ENCODE peak calls at places on chromosomes 1 and 21, in five cellular contexts. H, A, L, N and Q are unnamed samples.

GRCh38 chr21:17900281-17900989 is 81.3 kb upstream of the C21orf91 start:
- DNase-seq in A (peak), N (no peak), H (no peak), L (no peak), Q (no peak)

GRCh38 chr1:206723500-206724472 is 39.1 kb downstream of the MAPKAPK2 start:
- DNase-seq in L (peak), N (peak), A (peak), H (peak), Q (peak)

GRCh38 chr1:55848906-55849305 is 633.7 kb upstream of the USP24 start:
- DNase-seq in N (peak), H (no peak), L (peak), A (no peak), Q (no peak)

GRCh38 chr1:110188116-110188618 is 21.9 kb upstream of the KCNC4 start:
- DNase-seq in L (peak), A (no peak), H (peak), N (peak), Q (no peak)

GRCh38 chr1:110084226-110085078 is 14.0 kb upstream of the ALX3 start:
- DNase-seq in L (peak), H (peak), A (peak), N (peak), Q (no peak)

GRCh38 chr1:190377294-190377693 is 100.4 kb downstream of the BRINP3 start:
- DNase-seq in N (no peak), A (no peak), H (no peak), L (no peak), Q (no peak)

GRCh38 chr1:59761440-59761839 is 53.3 kb upstream of the HOOK1 start:
- DNase-seq in A (no peak), L (no peak), H (no peak), N (peak), Q (no peak)

GRCh38 chr1:160256396-160257046 is 5.8 kb downstream of the DCAF8 start:
- DNase-seq in L (peak), H (no peak), A (no peak), N (peak), Q (no peak)

GRCh38 chr1:63124666-63125191 is 197.6 kb upstream of the FOXD3 start:
- DNase-seq in N (peak), A (no peak), H (peak), L (peak), Q (peak)

GRCh38 chr1:45957684-45958083 is 154.3 kb downstream of the MAST2 start:
- DNase-seq in A (no peak), L (peak), H (no peak), N (no peak), Q (no peak)

GRCh38 chr1:170010443-170010842 is 64.1 kb downstream of the KIFAP3 start:
- DNase-seq in H (peak), A (no peak), L (peak), N (peak), Q (no peak)

GRCh38 chr1:236354330-236355147 is 39.5 kb upstream of the EDARADD start:
- DNase-seq in N (no peak), H (peak), A (no peak), L (peak), Q (peak)

GRCh38 chr1:9066945-9067807 is 2.3 kb downstream of the SLC2A5 start:
- DNase-seq in A (peak), H (peak), L (peak), N (peak), Q (peak)
- H3K4me3 ChIP-seq in A (no peak), H (no peak), L (no peak), N (no peak), Q (no peak)

GRCh38 chr1:212650228-212650627 is 41.7 kb downstream of the ATF3 start:
- DNase-seq in H (no peak), N (no peak), A (no peak), L (no peak), Q (no peak)

GRCh38 chr1:212651521-212651920 is 43.0 kb downstream of the ATF3 start:
- DNase-seq in H (no peak), A (no peak), N (peak), L (peak), Q (no peak)

GRCh38 chr1:212652609-212653008 is 44.0 kb downstream of the ATF3 start:
- DNase-seq in N (no peak), H (no peak), L (no peak), A (no peak), Q (no peak)

GRCh38 chr1:212649020-212649419 is 40.5 kb downstream of the ATF3 start:
- DNase-seq in N (peak), A (no peak), L (peak), H (no peak), Q (no peak)

GRCh38 chr1:212651977-212652376 is 43.4 kb downstream of the ATF3 start:
- DNase-seq in L (no peak), A (no peak), N (no peak), H (no peak), Q (no peak)
- H3K4me3 ChIP-seq in L (no peak), A (no peak), N (no peak), H (no peak), Q (no peak)

GRCh38 chr1:20483833-20484525 is 2.0 kb downstream of the CAMK2N1 start:
- DNase-seq in N (peak), L (peak), H (no peak), A (no peak), Q (no peak)
- H3K4me3 ChIP-seq in N (peak), L (peak), H (peak), A (peak), Q (peak)

GRCh38 chr1:210234254-210234747 is 1.7 kb downstream of the SERTAD4 start:
- DNase-seq in A (no peak), N (no peak), L (no peak), H (no peak), Q (no peak)
- H3K4me3 ChIP-seq in A (peak), N (no peak), L (no peak), H (peak), Q (peak)

DNA sequence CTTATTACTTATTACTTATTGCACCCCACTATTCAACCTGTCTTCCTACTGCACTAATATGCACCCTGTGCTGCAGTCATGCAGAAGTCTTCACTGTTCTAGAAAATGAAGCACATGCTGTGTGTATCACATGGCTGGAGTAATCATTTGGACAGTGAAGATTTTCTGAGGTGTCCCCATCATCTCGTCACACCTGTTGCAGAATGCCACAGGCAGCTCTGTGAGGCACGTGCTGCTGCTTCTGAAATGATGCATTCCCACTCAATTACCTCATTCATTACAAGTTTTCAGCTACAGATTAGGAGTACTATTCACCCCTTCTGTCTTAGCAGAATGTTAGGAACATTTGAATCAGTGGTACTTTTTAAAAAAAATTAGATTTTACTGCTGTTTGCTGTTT is 325.7 kb upstream of the ST6GALNAC5 start:
- DNase-seq in N (no peak), H (no peak), A (no peak), L (no peak), Q (no peak)
- H3K4me3 ChIP-seq in N (no peak), H (no peak), A (no peak), L (no peak), Q (no peak)

GRCh38 chr1:34529935-34530859 is 224.7 kb upstream of the GJB5 start:
- DNase-seq in H (no peak), N (no peak), A (no peak), L (no peak), Q (no peak)

GRCh38 chr1:34532113-34532512 is 222.7 kb upstream of the GJB5 start:
- DNase-seq in A (no peak), H (no peak), N (no peak), L (no peak), Q (no peak)
- H3K4me3 ChIP-seq in A (no peak), H (no peak), N (no peak), L (no peak), Q (no peak)

DNA sequence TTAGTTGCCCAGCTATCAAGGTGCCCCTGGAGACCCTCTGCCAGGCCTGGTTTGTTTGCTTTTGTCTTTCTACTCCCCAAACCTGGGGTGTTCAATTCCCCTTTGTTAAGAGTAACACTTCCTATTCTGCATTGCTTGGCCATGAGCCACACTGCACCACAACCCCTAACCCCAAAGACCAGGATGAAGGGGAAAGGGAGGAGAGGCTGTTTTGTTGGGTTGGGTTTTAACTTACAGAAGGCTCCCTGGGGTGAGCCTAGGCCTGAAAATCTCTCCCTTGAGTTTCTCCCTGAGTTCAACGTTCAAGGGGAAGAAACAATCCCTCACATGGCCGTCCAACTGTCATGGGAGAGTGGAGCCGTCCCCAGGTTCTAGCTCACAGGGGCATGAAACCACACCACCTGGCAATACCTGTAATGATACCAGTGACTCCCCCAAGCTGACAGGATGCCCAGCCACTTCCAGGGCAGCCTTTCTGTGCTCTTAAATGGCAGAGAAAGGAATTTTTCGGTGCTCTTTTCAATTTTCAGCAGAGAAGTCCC is 15.0 kb downstream of the SLC45A3 start:
- DNase-seq in A (no peak), N (no peak), H (no peak), L (no peak), Q (no peak)
- H3K4me3 ChIP-seq in A (no peak), N (no peak), H (no peak), L (no peak), Q (no peak)

GRCh38 chr1:234497589-234497988 is 18.6 kb upstream of the TARBP1 start:
- DNase-seq in A (no peak), L (no peak), H (no peak), N (no peak), Q (no peak)

GRCh38 chr1:234500269-234500668 is 21.3 kb upstream of the TARBP1 start:
- DNase-seq in L (peak), H (no peak), N (no peak), A (no peak), Q (no peak)

GRCh38 chr1:234495231-234495990 is 16.4 kb upstream of the TARBP1 start:
- DNase-seq in A (no peak), N (peak), H (peak), L (peak), Q (peak)

GRCh38 chr1:234499119-234500039 is 20.4 kb upstream of the TARBP1 start:
- DNase-seq in N (peak), A (peak), H (peak), L (peak), Q (no peak)

DNA sequence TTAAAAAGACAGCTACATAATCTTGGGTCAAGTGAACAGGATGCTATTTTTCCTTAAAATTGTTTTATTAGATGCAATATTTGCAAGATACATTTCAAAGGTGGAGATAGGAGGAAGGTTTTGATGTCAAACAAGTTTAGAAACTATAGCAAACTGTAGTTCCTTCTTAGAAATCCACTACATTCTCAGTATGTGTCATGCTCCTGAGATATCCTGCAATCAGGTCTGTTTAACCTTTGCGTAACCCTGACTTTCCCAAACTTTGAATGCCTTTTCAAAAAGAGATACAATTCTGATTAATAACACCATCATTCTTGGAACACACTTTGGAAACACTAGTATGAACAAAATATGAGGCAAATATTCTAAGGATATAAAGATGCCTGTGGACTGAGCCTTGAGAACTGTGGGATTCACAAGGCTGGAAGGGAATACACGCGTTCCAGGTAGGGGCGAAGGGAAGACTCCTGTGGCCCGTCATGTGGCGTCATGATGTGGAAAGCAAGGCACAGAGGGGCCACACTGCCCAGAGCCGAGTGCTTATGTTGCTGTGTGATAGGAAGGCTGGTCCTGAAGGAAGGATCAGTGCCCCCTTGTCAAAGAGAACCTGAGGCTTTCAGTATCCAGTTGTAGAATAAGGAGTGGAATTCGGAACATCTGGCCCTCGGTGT is 19.6 kb upstream of the TARBP1 start:
- DNase-seq in H (no peak), N (no peak), A (no peak), L (no peak), Q (no peak)
- H3K4me3 ChIP-seq in H (no peak), N (no peak), A (peak), L (no peak), Q (no peak)

GRCh38 chr1:185431612-185432011 is 114.6 kb upstream of the IVNS1ABP start:
- DNase-seq in N (no peak), L (no peak), H (no peak), A (no peak), Q (no peak)

GRCh38 chr1:185435696-185436379 is 118.8 kb upstream of the IVNS1ABP start:
- DNase-seq in A (no peak), H (no peak), N (no peak), L (no peak), Q (no peak)

GRCh38 chr1:185434721-185435120 is 117.7 kb upstream of the IVNS1ABP start:
- DNase-seq in A (no peak), L (no peak), H (no peak), N (no peak), Q (no peak)

GRCh38 chr1:185426761-185427698 is 110.0 kb upstream of the IVNS1ABP start:
- DNase-seq in L (peak), A (peak), H (no peak), N (no peak), Q (no peak)

DNA sequence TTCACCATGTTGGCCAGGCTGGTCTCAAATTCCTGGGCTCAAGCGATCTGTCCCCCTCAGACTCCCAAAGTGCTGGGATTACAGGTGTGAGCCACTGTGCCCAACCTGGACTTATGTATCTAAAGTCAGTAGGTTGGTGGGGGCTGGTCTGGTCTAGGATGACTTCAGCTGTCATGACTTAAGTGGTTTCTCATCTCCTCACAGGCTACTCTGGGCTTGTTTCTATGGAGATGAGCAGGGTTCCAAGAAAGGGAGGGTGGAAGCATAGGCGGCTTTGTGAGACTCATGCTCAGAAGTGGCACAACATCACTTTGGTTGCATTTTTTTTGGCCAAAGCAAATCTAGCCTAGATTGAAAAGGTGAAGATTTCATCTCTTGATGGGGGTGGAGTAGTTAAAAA is 115.9 kb upstream of the IVNS1ABP start:
- DNase-seq in H (no peak), A (no peak), N (no peak), L (no peak), Q (no peak)
- H3K4me3 ChIP-seq in H (no peak), A (no peak), N (no peak), L (no peak), Q (no peak)